ENCODE peak calls at places on chromosomes 6 and 20, in seven cellular contexts. Q is fibroblast of pulmonary artery, O is suprapubic skin, T is sigmoid colon, H is endothelial cell, I is upper lobe of right lung, F is B cell. P is an unnamed sample.

GRCh38 chr6:52143551-52143950 is 42.6 kb upstream of the IL17A start:
- DNase-seq in Q (no peak), O (no peak), T (no peak), H (no peak), I (no peak), F (no peak), P (no peak)

GRCh38 chr6:136534268-136534667 is 16.0 kb downstream of the MAP7 start:
- DNase-seq in Q (no peak), O (no peak), T (no peak), H (no peak), I (no peak), F (no peak), P (no peak)

GRCh38 chr6:163490826-163491577 is 76.5 kb downstream of the QKI start:
- DNase-seq in Q (peak), O (no peak), T (peak), H (no peak), I (peak), F (no peak), P (no peak)

GRCh38 chr6:129889580-129889979 is 28.5 kb upstream of the TMEM244 start:
- DNase-seq in Q (peak), O (no peak), T (no peak), H (no peak), I (no peak), F (no peak), P (no peak)

GRCh38 chr6:40387127-40387870 is 199.9 kb downstream of the LRFN2 start:
- DNase-seq in Q (no peak), O (no peak), T (no peak), H (no peak), I (no peak), F (no peak), P (no peak)

GRCh38 chr6:15308445-15309213 is 62.8 kb downstream of the JARID2 start:
- DNase-seq in Q (peak), O (no peak), T (no peak), H (no peak), I (no peak), F (no peak), P (no peak)

GRCh38 chr6:41966961-41967311 is 25.3 kb upstream of the CCND3 start:
- DNase-seq in Q (peak), O (no peak), T (peak), H (peak), I (no peak), F (no peak), P (no peak)

GRCh38 chr6:95576621-95577316 is 566 bp upstream of the MANEA start:
- DNase-seq in Q (peak), O (no peak), T (no peak), H (no peak), I (no peak), F (peak), P (no peak)

GRCh38 chr6:137764464-137764863 is 102.6 kb upstream of the TNFAIP3 start:
- DNase-seq in Q (peak), O (no peak), T (no peak), H (no peak), I (no peak), F (no peak), P (no peak)

GRCh38 chr20:44069203-44069931 is 117.6 kb downstream of the JPH2 start:
- DNase-seq in Q (no peak), O (peak), T (no peak), H (no peak), I (peak), F (peak), P (no peak)

GRCh38 chr6:79868098-79868722 is 79.1 kb downstream of the ELOVL4 start:
- DNase-seq in Q (peak), O (no peak), T (no peak), H (peak), I (no peak), F (peak), P (no peak)

GRCh38 chr20:12838261-12838866 is 170.4 kb upstream of the SPTLC3 start:
- DNase-seq in Q (no peak), O (no peak), T (no peak), H (peak), I (no peak), F (no peak), P (no peak)
- TF ChIP-seq CTCF in Q (no peak), O (no peak), T (no peak), H (peak), I (peak), F (no peak), P (no peak)

GRCh38 chr6:34855463-34855862 is 32.4 kb downstream of the TAF11 start:
- DNase-seq in Q (no peak), O (no peak), T (no peak), H (no peak), I (no peak), F (no peak), P (no peak)
- TF ChIP-seq CTCF in Q (peak), O (no peak), T (no peak), H (peak), I (no peak), F (no peak), P (no peak)

GRCh38 chr20:38033330-38034107 is at the start of the genes RPRD1B and TTI1:
- DNase-seq in Q (peak), O (peak), T (peak), H (peak), I (peak), F (peak), P (peak)
- TF ChIP-seq CTCF in Q (no peak), O (no peak), T (no peak), H (no peak), I (no peak), F (no peak), P (no peak)

GRCh38 chr20:13458860-13459451 is 179.8 kb downstream of the TASP1 start:
- DNase-seq in Q (peak), O (no peak), T (no peak), H (peak), I (no peak), F (peak), P (no peak)
- TF ChIP-seq CTCF in Q (peak), O (peak), T (peak), H (peak), I (peak), F (peak), P (no peak)

DNA sequence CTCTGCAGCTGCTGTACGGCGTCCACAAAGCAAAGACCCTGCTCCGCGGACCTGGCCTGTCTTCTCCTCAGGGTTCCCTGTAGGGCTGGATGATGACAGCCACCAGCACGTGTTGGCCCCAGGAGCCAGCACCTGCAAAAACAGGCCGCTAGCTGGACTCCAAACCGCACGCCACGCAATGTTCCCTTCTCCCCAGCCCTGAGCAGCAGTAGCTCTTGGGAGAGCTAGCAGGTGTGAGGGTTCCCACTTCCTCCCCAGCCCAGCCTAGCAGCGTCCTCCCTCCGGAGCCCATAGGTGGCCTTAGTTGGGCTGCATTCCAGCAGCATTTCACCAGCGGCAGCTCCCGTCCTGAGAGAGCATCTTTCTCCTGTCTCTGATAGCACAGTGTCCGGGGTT is 42.3 kb downstream of the DACT2 start:
- DNase-seq in Q (no peak), O (no peak), T (no peak), H (no peak), I (no peak), F (no peak), P (no peak)
- TF ChIP-seq CTCF in Q (no peak), O (no peak), T (no peak), H (no peak), I (no peak), F (no peak), P (no peak)

DNA sequence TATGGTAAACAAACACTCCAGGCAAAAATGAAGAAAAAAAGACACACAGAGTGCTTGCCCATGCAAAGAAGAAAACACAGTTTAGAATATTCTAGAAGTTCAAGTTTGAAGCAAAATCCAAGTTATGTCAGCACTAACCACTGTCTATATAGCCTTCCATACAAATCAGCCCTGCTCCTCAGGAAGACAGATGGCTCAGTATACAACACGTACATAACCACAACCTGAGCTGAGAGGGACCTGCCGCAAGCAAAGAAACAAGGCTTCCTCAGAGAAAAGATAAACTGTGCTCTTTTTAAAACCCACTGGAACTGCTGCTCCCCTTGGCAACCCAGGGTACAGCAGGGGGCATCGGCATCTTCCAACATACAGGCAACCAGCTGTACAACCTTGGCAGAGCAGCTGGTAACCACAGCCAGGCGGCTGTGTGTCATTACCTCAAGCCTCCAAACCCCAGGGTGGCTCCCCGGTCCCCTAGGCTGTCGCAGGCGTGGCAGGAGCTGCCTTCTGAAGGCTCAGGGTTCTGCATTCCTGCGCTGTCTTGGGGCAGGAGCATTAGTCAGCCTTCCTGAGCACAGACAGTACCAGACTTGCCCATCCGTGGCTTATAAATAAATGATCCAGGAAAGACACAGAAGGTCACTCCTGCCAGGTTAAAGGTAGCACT is 249.5 kb downstream of the ADGRG6 start:
- DNase-seq in Q (no peak), O (no peak), T (no peak), H (no peak), I (peak), F (no peak), P (no peak)
- TF ChIP-seq CTCF in Q (no peak), O (no peak), T (no peak), H (no peak), I (no peak), F (no peak), P (no peak)

GRCh38 chr6:161498359-161498758 is 224.5 kb upstream of the AGPAT4 start:
- DNase-seq in Q (peak), O (no peak), T (no peak), H (peak), I (no peak), F (no peak), P (no peak)
- TF ChIP-seq CTCF in Q (peak), O (no peak), T (no peak), H (no peak), I (no peak), F (no peak), P (no peak)

GRCh38 chr20:35992713-35993335 is 24.4 kb downstream of the CNBD2 start:
- DNase-seq in Q (peak), O (no peak), T (peak), H (peak), I (no peak), F (peak), P (no peak)
- TF ChIP-seq CTCF in Q (peak), O (peak), T (peak), H (peak), I (peak), F (peak), P (no peak)

GRCh38 chr6:102798631-102799030 is 1405.1 kb downstream of the GRIK2 start:
- DNase-seq in Q (no peak), O (no peak), T (no peak), H (peak), I (peak), F (no peak), P (no peak)
- TF ChIP-seq CTCF in Q (no peak), O (no peak), T (no peak), H (no peak), I (no peak), F (no peak), P (no peak)